ENCODE peak calls at places on chromosomes 4 and X, in six cellular contexts. V is progenitor cell of endocrine pancreas, N is left ventricle myocardium inferior, D is body of pancreas, G is HFF-Myc, X is epithelial cell of proximal tubule. Q is an unnamed sample.

GRCh38 chr4:122917731-122918130 is 4.7 kb downstream of the NUDT6 start:
- DNase-seq in V (no peak), N (no peak), D (no peak), G (no peak), X (no peak), Q (no peak)

GRCh38 chr4:119559044-119559647 is 69.5 kb downstream of the PDE5A start:
- DNase-seq in V (no peak), N (no peak), D (no peak), G (peak), X (peak), Q (no peak)

GRCh38 chrX:71111851-71112468 is 583 bp upstream of the IL2RG start:
- DNase-seq in V (no peak), N (no peak), D (no peak), G (no peak), X (no peak), Q (no peak)

GRCh38 chr4:187309456-187309855 is 585.8 kb upstream of the FAT1 start:
- DNase-seq in V (no peak), N (no peak), D (no peak), G (no peak), X (no peak), Q (no peak)

GRCh38 chr4:48858130-48858529 is 27.2 kb downstream of the OCIAD1 start:
- DNase-seq in V (no peak), N (no peak), D (no peak), G (no peak), X (no peak), Q (no peak)

GRCh38 chr4:89230271-89230670 is 77.3 kb downstream of the GPRIN3 start:
- DNase-seq in V (no peak), N (no peak), D (no peak), G (no peak), X (no peak), Q (no peak)

GRCh38 chr4:7945709-7946380 is 6.2 kb upstream of the AFAP1 start:
- DNase-seq in V (no peak), N (no peak), D (no peak), G (no peak), X (no peak), Q (no peak)

GRCh38 chrX:39385022-39385421 is 583.8 kb downstream of the MID1IP1 start:
- DNase-seq in V (no peak), N (no peak), D (no peak), G (no peak), X (no peak), Q (no peak)

GRCh38 chr4:19803406-19803805 is 448.3 kb upstream of the SLIT2 start:
- DNase-seq in V (no peak), N (no peak), D (no peak), G (peak), X (no peak), Q (no peak)

GRCh38 chr4:12729384-12729783 is 754.8 kb downstream of the RAB28 start:
- DNase-seq in V (no peak), N (no peak), D (no peak), G (peak), X (no peak), Q (no peak)

GRCh38 chr4:17544831-17545234 is 29.9 kb downstream of the CLRN2 start:
- DNase-seq in V (no peak), N (no peak), D (no peak), G (no peak), X (no peak), Q (no peak)

GRCh38 chr4:71941001-71941400 is 90.8 kb upstream of the NPFFR2 start:
- DNase-seq in V (no peak), N (no peak), D (no peak), G (no peak), X (no peak), Q (no peak)

GRCh38 chr4:57410331-57411052 is 300.3 kb upstream of the IGFBP7 start:
- DNase-seq in V (no peak), N (no peak), D (no peak), G (no peak), X (no peak), Q (no peak)

GRCh38 chr4:3483471-3483921 is 20.4 kb downstream of the DOK7 start:
- DNase-seq in V (no peak), N (peak), D (no peak), G (no peak), X (no peak), Q (no peak)

GRCh38 chr4:24971192-24971591 is 58.4 kb upstream of the CCDC149 start:
- DNase-seq in V (no peak), N (no peak), D (peak), G (no peak), X (peak), Q (no peak)

GRCh38 chr4:164134388-164134787 is 619.5 kb upstream of the SMIM31 start:
- DNase-seq in V (no peak), N (no peak), D (no peak), G (no peak), X (no peak), Q (no peak)

GRCh38 chr4:56728512-56728911 is 47.4 kb upstream of the HOPX start:
- DNase-seq in V (no peak), N (peak), D (no peak), G (peak), X (no peak), Q (no peak)

GRCh38 chrX:80876877-80877276 is 67.2 kb upstream of the BRWD3 start:
- DNase-seq in V (no peak), N (no peak), D (no peak), G (no peak), X (no peak), Q (peak)

GRCh38 chr4:172631832-172632231 is 536.8 kb upstream of the GALNT7 start:
- DNase-seq in V (no peak), N (no peak), D (no peak), G (no peak), X (no peak), Q (no peak)

GRCh38 chr4:86233681-86234080 is 126.2 kb downstream of the MAPK10 start:
- DNase-seq in V (no peak), N (no peak), D (no peak), G (no peak), X (no peak), Q (no peak)

GRCh38 chr4:162485486-162485885 is 321.7 kb upstream of the FSTL5 start:
- DNase-seq in V (no peak), N (no peak), D (no peak), G (no peak), X (peak), Q (no peak)

GRCh38 chr4:113435893-113436292 is 325.6 kb downstream of the CAMK2D start:
- DNase-seq in V (no peak), N (peak), D (no peak), G (peak), X (no peak), Q (no peak)

GRCh38 chrX:153530411-153531145 is 13.1 kb downstream of the ATP2B3 start:
- DNase-seq in V (no peak), N (no peak), D (no peak), G (no peak), X (no peak), Q (no peak)

GRCh38 chr4:184644553-184645307 is 4.5 kb downstream of the CASP3 start:
- DNase-seq in V (no peak), N (no peak), D (no peak), G (no peak), X (no peak), Q (no peak)

GRCh38 chr4:114132830-114133229 is 153.4 kb upstream of the ARSJ start:
- DNase-seq in V (no peak), N (no peak), D (no peak), G (peak), X (no peak), Q (no peak)

GRCh38 chr4:113179996-113180395 is 130.5 kb downstream of the ANK2 start:
- DNase-seq in V (no peak), N (no peak), D (no peak), G (peak), X (no peak), Q (no peak)

DNA sequence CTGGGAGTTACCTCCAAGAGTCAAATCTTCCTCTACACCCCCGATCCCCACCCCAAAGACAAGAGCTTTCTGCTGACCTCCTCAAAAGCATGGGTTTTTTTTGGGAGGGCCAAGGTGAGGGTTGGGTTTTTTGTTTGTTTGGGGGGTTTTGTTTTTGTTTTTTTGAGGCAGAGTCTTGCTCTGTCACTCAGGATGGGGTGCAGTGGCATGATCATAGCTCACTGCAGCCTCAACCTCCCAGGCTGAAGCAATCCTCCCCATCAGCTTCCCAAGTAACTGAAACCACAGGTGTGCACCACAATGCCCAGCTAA is 18.7 kb upstream of the WFS1 start:
- DNase-seq in V (no peak), N (no peak), D (no peak), G (no peak), X (no peak), Q (no peak)
- TF ChIP-seq CTCF in V (no peak), N (no peak), D (no peak), G (no peak), X (no peak), Q (no peak)

DNA sequence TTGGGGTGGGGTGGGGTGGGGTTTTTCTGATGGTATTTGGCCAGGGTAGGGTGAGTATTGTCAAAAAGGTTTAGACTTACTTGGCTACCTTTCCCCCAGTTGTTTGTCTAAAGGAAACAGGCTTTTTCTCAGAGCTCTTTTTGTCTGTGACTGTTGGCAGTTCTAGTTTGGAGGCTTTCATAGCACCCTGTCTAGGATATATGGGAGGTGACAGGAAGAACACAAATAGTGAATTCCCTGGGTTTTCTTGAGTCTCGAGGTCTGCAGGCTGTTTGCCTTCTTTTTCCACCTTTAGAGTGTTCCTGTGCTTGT is 13.5 kb downstream of the RPS6KA3 start:
- DNase-seq in V (no peak), N (no peak), D (no peak), G (no peak), X (no peak), Q (no peak)
- TF ChIP-seq CTCF in V (no peak), N (no peak), D (no peak), G (no peak), X (no peak), Q (no peak)

GRCh38 chrX:73851014-73852009 is 288.3 kb downstream of the CHIC1 start:
- DNase-seq in V (no peak), N (no peak), D (no peak), G (no peak), X (no peak), Q (peak)

GRCh38 chrX:73849054-73849453 is 286.1 kb downstream of the CHIC1 start:
- DNase-seq in V (no peak), N (no peak), D (no peak), G (no peak), X (no peak), Q (no peak)

GRCh38 chrX:73847991-73848390 is 285.0 kb downstream of the CHIC1 start:
- DNase-seq in V (no peak), N (no peak), D (no peak), G (no peak), X (no peak), Q (no peak)

GRCh38 chrX:73852022-73852421 is 289.0 kb downstream of the CHIC1 start:
- DNase-seq in V (no peak), N (no peak), D (no peak), G (no peak), X (no peak), Q (no peak)

DNA sequence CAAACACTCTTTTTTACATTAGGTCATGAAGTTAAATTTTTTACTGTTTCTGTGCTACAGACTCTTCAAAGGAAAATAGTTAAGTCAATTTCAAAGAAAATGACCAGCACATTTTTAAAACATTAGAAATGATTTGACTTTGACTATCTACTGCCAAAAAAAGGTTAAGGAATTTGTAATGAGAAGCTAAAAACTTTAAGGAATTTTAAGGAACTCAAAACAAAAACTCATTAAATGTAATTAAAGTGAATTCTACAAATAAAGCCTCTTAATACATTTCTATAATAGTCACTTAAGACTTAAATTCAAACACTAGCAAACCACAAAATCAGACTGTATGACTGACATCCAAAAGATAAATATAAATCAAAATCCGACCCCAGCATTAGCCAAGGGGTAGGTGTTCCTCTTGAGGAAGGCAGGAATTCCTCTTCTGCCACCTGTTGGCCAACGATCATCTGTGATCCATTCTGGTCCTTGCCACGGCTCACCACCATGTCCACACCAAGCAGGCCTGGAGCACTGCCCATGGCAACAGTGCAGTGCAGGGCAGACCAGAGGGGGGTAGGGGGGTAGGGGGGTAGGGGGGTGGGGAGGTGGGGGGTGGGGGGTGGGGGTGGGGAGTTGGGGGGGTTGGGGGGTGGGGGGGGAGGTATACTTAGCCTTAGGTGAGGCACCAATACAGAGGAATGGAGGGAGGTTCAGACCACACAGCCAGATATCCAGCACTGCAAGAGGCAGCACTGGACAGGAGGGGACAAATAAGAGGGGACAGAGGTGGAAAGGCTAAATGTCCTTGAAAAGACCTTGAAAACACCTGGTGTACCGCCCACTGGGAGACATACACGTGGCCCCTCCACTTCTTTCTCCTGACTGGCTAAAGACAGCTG is 287.4 kb downstream of the CHIC1 start:
- DNase-seq in V (no peak), N (no peak), D (no peak), G (no peak), X (no peak), Q (no peak)
- TF ChIP-seq CTCF in V (peak), N (no peak), D (no peak), G (peak), X (peak), Q (peak)

GRCh38 chr4:180960758-180961401 is 1282.3 kb upstream of the TENM3 start:
- DNase-seq in V (no peak), N (no peak), D (no peak), G (no peak), X (no peak), Q (no peak)
- TF ChIP-seq CTCF in V (no peak), N (no peak), D (no peak), G (no peak), X (peak), Q (no peak)

GRCh38 chr4:159487284-159487747 is 384.4 kb downstream of the RAPGEF2 start:
- DNase-seq in V (peak), N (no peak), D (peak), G (peak), X (peak), Q (peak)
- TF ChIP-seq CTCF in V (peak), N (peak), D (peak), G (peak), X (peak), Q (peak)

DNA sequence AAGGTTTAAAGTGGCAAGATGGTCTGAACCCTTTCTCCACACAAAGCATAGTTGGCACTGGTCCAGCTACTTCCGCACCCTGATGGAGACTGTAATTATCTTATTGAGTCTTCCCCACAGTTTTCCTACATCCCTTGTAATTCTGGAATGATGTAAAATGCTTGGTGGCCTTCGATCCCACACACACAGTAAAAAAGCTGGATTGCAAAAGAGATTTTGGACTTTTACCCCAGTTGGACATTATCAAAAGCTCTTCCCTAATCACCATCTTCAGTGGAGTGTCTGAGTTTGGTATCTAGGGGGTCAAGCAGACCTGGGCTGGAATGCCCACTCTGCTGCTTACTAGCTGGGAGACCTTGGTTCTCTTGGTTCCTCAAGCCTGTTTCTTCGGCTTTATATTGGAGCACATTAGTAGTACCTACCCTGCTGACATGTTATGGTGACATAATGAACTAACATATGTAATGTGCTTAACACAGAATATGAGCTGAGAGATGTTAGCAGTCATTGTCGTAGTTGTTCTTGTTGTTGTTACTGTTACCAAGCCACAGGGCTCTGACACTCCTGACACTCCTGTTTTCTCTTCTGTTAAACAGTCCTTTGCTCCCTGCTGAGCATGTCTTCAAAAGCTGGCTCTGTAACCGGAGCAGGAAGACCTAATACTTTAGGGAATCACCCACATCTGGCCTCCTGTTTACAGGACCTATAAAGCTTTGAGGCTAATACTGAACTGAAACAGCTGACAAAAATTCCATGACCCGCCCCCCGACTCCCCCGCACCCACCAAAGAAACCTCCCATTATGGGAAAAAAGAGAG is 4.8 kb downstream of the SRPX2 start:
- DNase-seq in V (no peak), N (peak), D (no peak), G (peak), X (no peak), Q (no peak)
- TF ChIP-seq CTCF in V (no peak), N (no peak), D (no peak), G (no peak), X (no peak), Q (no peak)

GRCh38 chr4:140743194-140743931 is 12.8 kb downstream of the TBC1D9 start:
- DNase-seq in V (no peak), N (no peak), D (no peak), G (no peak), X (peak), Q (peak)
- TF ChIP-seq CTCF in V (peak), N (peak), D (peak), G (no peak), X (peak), Q (peak)

GRCh38 chr4:143202824-143203223 is 18.1 kb downstream of the USP38 start:
- DNase-seq in V (no peak), N (no peak), D (no peak), G (no peak), X (no peak), Q (no peak)
- TF ChIP-seq CTCF in V (peak), N (peak), D (peak), G (no peak), X (peak), Q (no peak)

DNA sequence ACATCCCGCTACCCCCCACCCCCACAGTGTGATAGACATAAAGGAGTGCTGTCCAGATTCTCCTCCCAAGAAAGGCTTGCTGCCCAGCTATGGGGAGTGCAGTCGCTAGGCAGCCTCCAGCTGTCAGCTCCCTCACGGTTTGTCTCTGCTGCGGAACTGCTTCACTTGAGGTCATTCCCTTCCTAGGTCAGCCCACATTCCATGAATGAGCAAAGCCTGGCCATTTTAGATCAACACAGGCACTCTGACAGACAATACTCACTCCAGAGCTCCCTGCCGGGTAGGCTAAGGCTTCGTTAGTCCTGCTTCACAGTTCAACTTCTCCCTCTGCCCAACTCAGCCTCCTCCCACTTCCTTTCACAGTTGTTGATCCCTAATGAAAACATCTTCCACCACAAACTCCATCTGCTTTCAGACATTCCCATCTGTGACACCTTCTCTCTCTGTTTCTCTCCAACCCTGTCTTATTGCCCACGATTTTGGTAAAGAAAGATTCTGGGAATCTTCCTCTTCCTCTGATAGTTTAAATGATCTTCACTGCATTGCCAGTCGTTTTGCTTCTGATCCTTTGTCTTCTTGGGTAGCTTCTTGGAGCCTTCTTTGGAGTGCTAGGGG is 318.9 kb upstream of the F9 start:
- DNase-seq in V (no peak), N (no peak), D (no peak), G (no peak), X (no peak), Q (no peak)
- TF ChIP-seq CTCF in V (no peak), N (no peak), D (no peak), G (no peak), X (no peak), Q (no peak)